ENCODE peak calls at places on chromosome 5, in seven cellular contexts. One of them, this sample, is unnamed.

GRCh38 chr5:92472981-92473566 is 1090.0 kb upstream of the ARRDC3 start:
- DNase-seq in neural progenitor cell: no peak
- DNase-seq in neural crest cell: no peak
- DNase-seq in NCI-H1105: no peak
- DNase-seq in LoVo: no peak
- DNase-seq in ureter: no peak
- DNase-seq in GM13976: no peak
- DNase-seq in this sample: no peak

GRCh38 chr5:146595088-146595487 is 79.1 kb upstream of the GPR151 start:
- DNase-seq in ureter: no peak
- DNase-seq in neural progenitor cell: no peak
- DNase-seq in neural crest cell: no peak
- DNase-seq in NCI-H1105: no peak
- DNase-seq in GM13976: no peak
- DNase-seq in LoVo: no peak
- DNase-seq in this sample: no peak

GRCh38 chr5:149268928-149269557 is 2.6 kb upstream of the AFAP1L1 start:
- DNase-seq in neural crest cell: no peak
- DNase-seq in GM13976: peak; percentile 79
- DNase-seq in LoVo: peak; percentile 82
- DNase-seq in ureter: no peak
- DNase-seq in NCI-H1105: peak; percentile 13
- DNase-seq in neural progenitor cell: peak; percentile 82
- DNase-seq in this sample: no peak

GRCh38 chr5:164175083-164175482 is 669.7 kb downstream of the MAT2B start:
- DNase-seq in neural crest cell: no peak
- DNase-seq in ureter: no peak
- DNase-seq in LoVo: no peak
- DNase-seq in GM13976: no peak
- DNase-seq in NCI-H1105: no peak
- DNase-seq in neural progenitor cell: no peak
- DNase-seq in this sample: no peak

GRCh38 chr5:150538007-150538917 is 30.3 kb downstream of the NDST1 start:
- DNase-seq in neural crest cell: no peak
- DNase-seq in ureter: no peak
- DNase-seq in neural progenitor cell: no peak
- DNase-seq in GM13976: no peak
- DNase-seq in LoVo: no peak
- DNase-seq in NCI-H1105: no peak
- DNase-seq in this sample: no peak

GRCh38 chr5:122192883-122193496 is 63.6 kb downstream of the ZNF474 start:
- DNase-seq in NCI-H1105: peak; percentile 28
- DNase-seq in LoVo: peak; percentile 58
- DNase-seq in neural progenitor cell: peak; percentile 79
- DNase-seq in ureter: peak; percentile 52
- DNase-seq in GM13976: peak; percentile 29
- DNase-seq in neural crest cell: peak; percentile 38
- DNase-seq in this sample: peak; percentile 23

GRCh38 chr5:107248065-107248695 is 422.6 kb downstream of the EFNA5 start:
- DNase-seq in neural crest cell: peak; percentile 57
- DNase-seq in neural progenitor cell: peak; percentile 69
- DNase-seq in LoVo: peak; percentile 15
- DNase-seq in NCI-H1105: no peak
- DNase-seq in GM13976: peak; percentile 40
- DNase-seq in ureter: peak; percentile 59
- DNase-seq in this sample: no peak

GRCh38 chr5:146337264-146337904 is 1.3 kb upstream of the POU4F3 start:
- DNase-seq in neural crest cell: no peak
- DNase-seq in NCI-H1105: no peak
- DNase-seq in GM13976: no peak
- DNase-seq in ureter: no peak
- DNase-seq in LoVo: no peak
- DNase-seq in neural progenitor cell: peak; percentile 51
- DNase-seq in this sample: no peak

GRCh38 chr5:61289241-61289640 is 42.8 kb upstream of the ZSWIM6 start:
- DNase-seq in ureter: no peak
- DNase-seq in neural progenitor cell: peak; percentile 77
- DNase-seq in GM13976: no peak
- DNase-seq in LoVo: no peak
- DNase-seq in NCI-H1105: no peak
- DNase-seq in neural crest cell: no peak
- DNase-seq in this sample: no peak

GRCh38 chr5:5146530-5147160 is 6.5 kb downstream of the ADAMTS16 start:
- DNase-seq in LoVo: no peak
- DNase-seq in ureter: no peak
- DNase-seq in neural progenitor cell: no peak
- DNase-seq in neural crest cell: no peak
- DNase-seq in GM13976: no peak
- DNase-seq in NCI-H1105: no peak
- DNase-seq in this sample: no peak

GRCh38 chr5:173590436-173591299 is 25.8 kb downstream of the BOD1 start:
- DNase-seq in NCI-H1105: no peak
- DNase-seq in neural progenitor cell: no peak
- DNase-seq in LoVo: no peak
- DNase-seq in ureter: no peak
- DNase-seq in GM13976: no peak
- DNase-seq in neural crest cell: no peak
- DNase-seq in this sample: no peak

GRCh38 chr5:81783401-81783800 is 32.5 kb upstream of the SSBP2 start:
- DNase-seq in LoVo: no peak
- DNase-seq in neural crest cell: no peak
- DNase-seq in NCI-H1105: no peak
- DNase-seq in ureter: no peak
- DNase-seq in GM13976: no peak
- DNase-seq in neural progenitor cell: no peak
- DNase-seq in this sample: no peak

GRCh38 chr5:59107692-59108091 is 524.8 kb downstream of the RAB3C start:
- DNase-seq in GM13976: no peak
- DNase-seq in LoVo: no peak
- DNase-seq in NCI-H1105: peak; percentile 1
- DNase-seq in neural crest cell: no peak
- DNase-seq in ureter: no peak
- DNase-seq in neural progenitor cell: no peak
- DNase-seq in this sample: no peak

GRCh38 chr5:52469420-52469819 is 318.3 kb upstream of the ITGA1 start:
- DNase-seq in LoVo: no peak
- DNase-seq in ureter: no peak
- DNase-seq in GM13976: peak; percentile 6
- DNase-seq in neural crest cell: no peak
- DNase-seq in neural progenitor cell: no peak
- DNase-seq in NCI-H1105: no peak
- DNase-seq in this sample: no peak

GRCh38 chr5:9686211-9686610 is 56.1 kb upstream of the TAS2R1 start:
- DNase-seq in GM13976: no peak
- DNase-seq in neural crest cell: no peak
- DNase-seq in neural progenitor cell: no peak
- DNase-seq in LoVo: no peak
- DNase-seq in ureter: no peak
- DNase-seq in NCI-H1105: no peak
- DNase-seq in this sample: no peak

GRCh38 chr5:2729189-2729588 is 22.3 kb downstream of the IRX2 start:
- DNase-seq in ureter: no peak
- DNase-seq in NCI-H1105: no peak
- DNase-seq in neural progenitor cell: no peak
- DNase-seq in LoVo: no peak
- DNase-seq in GM13976: no peak
- DNase-seq in neural crest cell: no peak
- DNase-seq in this sample: no peak

GRCh38 chr5:125786021-125786420 is 637.2 kb upstream of the GRAMD2B start:
- DNase-seq in LoVo: no peak
- DNase-seq in neural crest cell: no peak
- DNase-seq in NCI-H1105: no peak
- DNase-seq in GM13976: no peak
- DNase-seq in ureter: no peak
- DNase-seq in neural progenitor cell: no peak
- DNase-seq in this sample: no peak

GRCh38 chr5:97726106-97726505 is 543.1 kb upstream of the RIOK2 start:
- DNase-seq in neural crest cell: no peak
- DNase-seq in GM13976: no peak
- DNase-seq in NCI-H1105: no peak
- DNase-seq in neural progenitor cell: no peak
- DNase-seq in LoVo: no peak
- DNase-seq in ureter: no peak
- DNase-seq in this sample: no peak

This sample was measured in NCI-H2171.